ENCODE peak calls at places on chromosomes 6 and 20, in six cellular contexts. B, K, V, L, J and N are unnamed samples.

GRCh38 chr6:145214570-145214969 is 520.8 kb downstream of the EPM2A start:
- DNase-seq in K (peak; percentile 50), V (no peak), B (no peak), J (no peak), L (no peak), N (no peak)

GRCh38 chr6:113094781-113095180 is 747.7 kb downstream of the RFPL4B start:
- DNase-seq in K (no peak), B (no peak), J (no peak), L (no peak), V (no peak), N (no peak)

GRCh38 chr20:33524261-33524660 is 34.4 kb downstream of the CBFA2T2 start:
- DNase-seq in J (no peak), V (no peak), L (no peak), B (no peak), K (no peak), N (no peak)

GRCh38 chr6:161233986-161234620 is 39.8 kb downstream of the AGPAT4 start:
- DNase-seq in B (no peak), L (no peak), V (peak; percentile 37), K (peak; percentile 51), J (peak; percentile 43), N (no peak)

GRCh38 chr6:146595981-146596731 is 2.6 kb upstream of the ADGB start:
- DNase-seq in L (no peak), B (no peak), K (peak; percentile 20), V (no peak), J (no peak), N (no peak)

GRCh38 chr20:20267685-20268429 is 100.0 kb upstream of the INSM1 start:
- DNase-seq in V (no peak), K (no peak), B (no peak), L (no peak), J (no peak), N (no peak)

GRCh38 chr6:113148576-113148975 is 708.6 kb upstream of the MARCKS start:
- DNase-seq in B (no peak), J (no peak), L (no peak), V (no peak), K (no peak), N (no peak)

GRCh38 chr6:158703121-158703839 is 53.4 kb downstream of the SYTL3 start:
- DNase-seq in K (no peak), B (peak; percentile 76), J (no peak), V (no peak), L (no peak), N (no peak)

GRCh38 chr6:158807515-158808441 is 11.4 kb downstream of the EZR start:
- DNase-seq in K (no peak), B (no peak), L (no peak), V (peak; percentile 21), J (no peak), N (no peak)

GRCh38 chr6:89281779-89282246 is 33.3 kb downstream of the GABRR2 start:
- DNase-seq in B (no peak), J (peak; percentile 81), K (peak; percentile 61), V (peak; percentile 41), L (peak; percentile 21), N (peak; percentile 28)

GRCh38 chr6:5030596-5031136 is 26.8 kb upstream of the RPP40 start:
- DNase-seq in B (peak; percentile 88), J (peak; percentile 95), V (peak; percentile 75), L (peak; percentile 53), K (peak; percentile 90), N (peak; percentile 56)

GRCh38 chr6:167504412-167504961 is 179.6 kb downstream of the TTLL2 start:
- DNase-seq in V (no peak), K (no peak), J (no peak), L (no peak), B (no peak), N (no peak)

GRCh38 chr20:37600486-37600885 is 72.8 kb upstream of the BLCAP start:
- DNase-seq in V (no peak), J (no peak), B (no peak), L (no peak), K (no peak), N (no peak)

GRCh38 chr6:107968081-107968480 is 10.1 kb upstream of the SEC63 start:
- DNase-seq in B (no peak), K (no peak), V (no peak), L (no peak), J (no peak), N (no peak)

GRCh38 chr20:51500936-51501335 is 41.6 kb downstream of the NFATC2 start:
- DNase-seq in V (no peak), B (no peak), J (no peak), L (peak; percentile 27), K (no peak), N (no peak)

GRCh38 chr20:63129991-63130653 is 85.8 kb downstream of the YTHDF1 start:
- DNase-seq in K (no peak), J (no peak), L (no peak), B (peak; percentile 48), V (no peak), N (peak; percentile 2)

GRCh38 chr20:40160151-40160550 is 528.9 kb downstream of the MAFB start:
- DNase-seq in L (no peak), K (peak; percentile 73), V (peak; percentile 27), B (no peak), J (peak; percentile 67), N (no peak)

GRCh38 chr6:50333696-50334095 is 284.0 kb upstream of the DEFB112 start:
- DNase-seq in J (no peak), V (no peak), L (no peak), K (no peak), B (no peak), N (no peak)

GRCh38 chr6:126804255-126805064 is 314.0 kb upstream of the RSPO3 start:
- DNase-seq in B (no peak), V (no peak), J (no peak), L (no peak), K (peak; percentile 70), N (no peak)

GRCh38 chr20:63297371-63297781 is 4.4 kb downstream of the COL20A1 start:
- DNase-seq in K (no peak), J (no peak), V (no peak), L (no peak), B (no peak), N (no peak)

GRCh38 chr6:79030023-79030422 is 48.0 kb downstream of the PHIP start:
- DNase-seq in K (no peak), L (no peak), J (no peak), B (no peak), V (no peak), N (no peak)

GRCh38 chr20:11766961-11767360 is 150.7 kb upstream of the BTBD3 start:
- DNase-seq in B (no peak), J (no peak), V (no peak), K (no peak), L (no peak), N (no peak)

GRCh38 chr6:167748458-167749379 is 78.0 kb upstream of the AFDN start:
- DNase-seq in J (no peak), L (no peak), K (no peak), B (peak; percentile 77), V (peak; percentile 24), N (no peak)

GRCh38 chr20:51142448-51142847 is 119.5 kb upstream of the KCNG1 start:
- DNase-seq in K (no peak), J (no peak), L (no peak), B (no peak), V (no peak), N (no peak)

GRCh38 chr20:6686171-6686570 is 81.3 kb upstream of the BMP2 start:
- DNase-seq in V (no peak), J (no peak), B (no peak), K (no peak), L (no peak), N (no peak)

GRCh38 chr20:35344354-35344837 is 52.2 kb upstream of the FAM83C start:
- DNase-seq in V (peak; percentile 56), K (no peak), J (no peak), L (no peak), B (no peak), N (no peak)

GRCh38 chr6:108168980-108169800 is 3.4 kb downstream of the NR2E1 start:
- DNase-seq in V (no peak), L (no peak), J (peak; percentile 69), B (no peak), K (no peak), N (no peak)

GRCh38 chr6:115456848-115457247 is 603.8 kb downstream of the FRK start:
- DNase-seq in J (no peak), L (no peak), B (no peak), V (no peak), K (no peak), N (no peak)

GRCh38 chr6:43636312-43636667 is 650 bp downstream of the MAD2L1BP start:
- DNase-seq in B (no peak), V (no peak), K (peak; percentile 16), L (no peak), J (no peak), N (no peak)

GRCh38 chr6:132333639-132334516 is 67.4 kb downstream of the MOXD1 start:
- DNase-seq in V (peak; percentile 57), K (peak; percentile 57), L (no peak), B (no peak), J (no peak), N (no peak)

GRCh38 chr6:33279971-33280511 is 3.1 kb downstream of the B3GALT4 start:
- DNase-seq in J (no peak), B (no peak), L (no peak), V (no peak), K (peak; percentile 69), N (no peak)

GRCh38 chr6:150826788-150827187 is 38.7 kb upstream of the MTHFD1L start:
- DNase-seq in J (no peak), L (no peak), V (no peak), B (no peak), K (no peak), N (no peak)

GRCh38 chr6:125904871-125905270 is 51.7 kb upstream of the HINT3 start:
- DNase-seq in J (no peak), K (no peak), V (no peak), B (no peak), L (peak; percentile 14), N (peak; percentile 27)

GRCh38 chr6:73739097-73739496 is 43.1 kb downstream of the CD109 start:
- DNase-seq in K (peak; percentile 80), L (no peak), J (no peak), B (no peak), V (no peak), N (no peak)

GRCh38 chr20:59364611-59365010 is 64.2 kb downstream of the EDN3 start:
- DNase-seq in V (no peak), B (peak; percentile 64), J (no peak), L (no peak), K (no peak), N (no peak)

GRCh38 chr20:62112368-62112767 is 9.9 kb upstream of the LSM14B start:
- DNase-seq in B (no peak), L (no peak), K (no peak), V (no peak), J (no peak), N (no peak)
- H3K9me3 ChIP-seq in B (peaks cover 78% of the 10 kb centered on the region), L (peaks cover 56% of the 10 kb centered on the region), K (no peaks in the 10 kb centered on the region), V (peaks cover 74% of the 10 kb centered on the region), J (peaks cover 10% of the 10 kb centered on the region), N (peaks cover 5% of the 10 kb centered on the region)

GRCh38 chr6:71364910-71365542 is 76.4 kb downstream of the OGFRL1 start:
- DNase-seq in J (no peak), K (no peak), L (no peak), V (no peak), B (no peak), N (no peak)
- H3K9me3 ChIP-seq in J (no peaks in the 10 kb centered on the region), K (no peaks in the 10 kb centered on the region), L (no peaks in the 10 kb centered on the region), V (no peaks in the 10 kb centered on the region), B (no peaks in the 10 kb centered on the region), N (no peaks in the 10 kb centered on the region)

GRCh38 chr20:42093041-42093440 is 474.9 kb upstream of the CHD6 start:
- DNase-seq in L (no peak), V (no peak), J (no peak), B (no peak), K (no peak), N (no peak)
- H3K9me3 ChIP-seq in L (no peaks in the 10 kb centered on the region), V (no peaks in the 10 kb centered on the region), J (no peaks in the 10 kb centered on the region), B (no peaks in the 10 kb centered on the region), K (no peaks in the 10 kb centered on the region), N (no peaks in the 10 kb centered on the region)

GRCh38 chr6:31912186-31912585 is 10.3 kb upstream of the ZBTB12 start:
- DNase-seq in V (no peak), B (no peak), K (no peak), L (no peak), J (no peak), N (no peak)
- H3K9me3 ChIP-seq in V (no peaks in the 10 kb centered on the region), B (no peaks in the 10 kb centered on the region), K (no peaks in the 10 kb centered on the region), L (no peaks in the 10 kb centered on the region), J (no peaks in the 10 kb centered on the region), N (no peaks in the 10 kb centered on the region)